ENCODE peak calls at places on chromosomes 12 and 14, in seven cellular contexts. W, E, Y, G, I, B and F are unnamed samples.

GRCh38 chr14:24237463-24237955 is 4.8 kb downstream of the GMPR2 start:
- DNase-seq in W (no peak), E (no peak), Y (peak), G (no peak), I (no peak), B (no peak), F (no peak)

GRCh38 chr12:79155703-79156102 is 291.1 kb downstream of the SYT1 start:
- DNase-seq in W (no peak), E (no peak), Y (peak), G (no peak), I (no peak), B (no peak), F (no peak)

GRCh38 chr14:45253754-45254300 is 825 bp upstream of the MIS18BP1 start:
- DNase-seq in W (no peak), E (no peak), Y (peak), G (no peak), I (no peak), B (no peak), F (no peak)

GRCh38 chr12:94047781-94048567 is 100.4 kb upstream of the PLXNC1 start:
- DNase-seq in W (no peak), E (no peak), Y (no peak), G (no peak), I (no peak), B (no peak), F (peak)

GRCh38 chr14:31283568-31284252 is 76.1 kb upstream of the HECTD1 start:
- DNase-seq in W (no peak), E (no peak), Y (no peak), G (no peak), I (no peak), B (no peak), F (no peak)

GRCh38 chr14:64806202-64806861 is 73.4 kb downstream of the SPTB start:
- DNase-seq in W (peak), E (no peak), Y (peak), G (peak), I (no peak), B (peak), F (no peak)

GRCh38 chr12:94134226-94134795 is 14.1 kb upstream of the PLXNC1 start:
- DNase-seq in W (peak), E (peak), Y (peak), G (peak), I (peak), B (no peak), F (no peak)

GRCh38 chr14:101068293-101068957 is 164.9 kb upstream of the RTL1 start:
- DNase-seq in W (no peak), E (no peak), Y (no peak), G (no peak), I (peak), B (no peak), F (no peak)

GRCh38 chr14:68794130-68794855 is 1.4 kb upstream of the ZFP36L1 start:
- DNase-seq in W (peak), E (peak), Y (peak), G (peak), I (peak), B (peak), F (peak)

GRCh38 chr14:65517635-65518542 is 105.4 kb downstream of the FUT8 start:
- DNase-seq in W (no peak), E (no peak), Y (no peak), G (no peak), I (no peak), B (no peak), F (no peak)

GRCh38 chr12:53133722-53134121 is 30.4 kb downstream of the SOAT2 start:
- DNase-seq in W (no peak), E (no peak), Y (no peak), G (no peak), I (no peak), B (no peak), F (no peak)

GRCh38 chr14:72686101-72686500 is 207.8 kb downstream of the DPF3 start:
- DNase-seq in W (peak), E (no peak), Y (no peak), G (no peak), I (no peak), B (no peak), F (no peak)

GRCh38 chr14:29521526-29522137 is 406.0 kb downstream of the PRKD1 start:
- DNase-seq in W (peak), E (no peak), Y (peak), G (no peak), I (no peak), B (no peak), F (no peak)

GRCh38 chr12:107759410-107759809 is 1.5 kb downstream of the PRDM4 start:
- DNase-seq in W (peak), E (no peak), Y (peak), G (peak), I (peak), B (no peak), F (no peak)

GRCh38 chr14:50360093-50360492 is 36.6 kb downstream of the CDKL1 start:
- DNase-seq in W (no peak), E (no peak), Y (no peak), G (no peak), I (no peak), B (no peak), F (no peak)